ENCODE peak calls at places on chromosome 16, in seven cellular contexts. F is H9, W is trophoblast cell, O is IMR-90, R is neuronal stem cell, U is mesenchymal stem cell, S is H1. G is an unnamed sample.
A peak's percentile ranks its signal among the peaks of the same experiment; 100 is the strongest.

GRCh38 chr16:77579283-77579985 is 142.9 kb upstream of the NUDT7 start:
- DNase-seq in F (no peak), W (no peak), O (peak; percentile 6), R (no peak), U (peak; percentile 90), S (no peak), G (no peak)

GRCh38 chr16:46573008-46573833 is 48.0 kb downstream of the SHCBP1 start:
- DNase-seq in F (peak; percentile 41), W (peak; percentile 76), O (peak; percentile 52), R (no peak), U (peak; percentile 75), S (no peak), G (peak; percentile 77)

GRCh38 chr16:54242199-54242598 is 44.4 kb downstream of the IRX3 start:
- DNase-seq in F (peak; percentile 85), W (no peak), O (no peak), R (peak; percentile 29), U (no peak), S (peak; percentile 7), G (peak; percentile 83)

GRCh38 chr16:23072084-23072599 is 77.1 kb downstream of the USP31 start:
- DNase-seq in F (no peak), W (peak; percentile 52), O (peak; percentile 77), R (no peak), U (peak; percentile 9), S (no peak), G (no peak)

GRCh38 chr16:64253525-64253924 is 868.3 kb downstream of the CDH11 start:
- DNase-seq in F (no peak), W (no peak), O (no peak), R (no peak), U (no peak), S (no peak), G (no peak)

GRCh38 chr16:31269541-31269940 is 9.8 kb downstream of the ITGAM start:
- DNase-seq in F (no peak), W (no peak), O (no peak), R (no peak), U (no peak), S (no peak), G (no peak)

GRCh38 chr16:9225527-9226316 is 134.3 kb downstream of the HAPSTR1 start:
- DNase-seq in F (peak; percentile 72), W (no peak), O (no peak), R (peak; percentile 9), U (no peak), S (no peak), G (peak; percentile 59)

GRCh38 chr16:19210175-19210924 is 42.3 kb downstream of the SYT17 start:
- DNase-seq in F (no peak), W (peak; percentile 28), O (peak; percentile 63), R (no peak), U (peak; percentile 52), S (no peak), G (no peak)

GRCh38 chr16:88503374-88503770 is 50.3 kb downstream of the ZFPM1 start:
- DNase-seq in F (no peak), W (no peak), O (peak; percentile 25), R (no peak), U (peak; percentile 12), S (no peak), G (no peak)

GRCh38 chr16:15950167-15950854 is 895 bp downstream of the ABCC1 start:
- DNase-seq in F (no peak), W (no peak), O (peak; percentile 44), R (no peak), U (peak; percentile 60), S (no peak), G (peak; percentile 61)

GRCh38 chr16:70809392-70810060 is 8.6 kb upstream of the VAC14 start:
- DNase-seq in F (peak; percentile 17), W (no peak), O (no peak), R (no peak), U (no peak), S (no peak), G (no peak)

GRCh38 chr16:85528528-85529387 is 84.4 kb upstream of the GSE1 start:
- DNase-seq in F (no peak), W (no peak), O (no peak), R (no peak), U (no peak), S (no peak), G (no peak)

GRCh38 chr16:89426736-89427525 is 63.4 kb downstream of the ANKRD11 start:
- DNase-seq in F (no peak), W (no peak), O (peak; percentile 69), R (no peak), U (no peak), S (no peak), G (no peak)

GRCh38 chr16:80910434-80910833 is 96.3 kb downstream of the CMC2 start:
- DNase-seq in F (no peak), W (no peak), O (no peak), R (no peak), U (no peak), S (no peak), G (no peak)

GRCh38 chr16:88975511-88976061 is 1.4 kb downstream of the CBFA2T3 start:
- DNase-seq in F (no peak), W (no peak), O (no peak), R (no peak), U (no peak), S (no peak), G (no peak)

GRCh38 chr16:82867425-82867824 is 240.7 kb downstream of the CDH13 start:
- DNase-seq in F (no peak), W (no peak), O (no peak), R (no peak), U (peak; percentile 26), S (no peak), G (no peak)

GRCh38 chr16:48197294-48197693 is 41.5 kb upstream of the ABCC12 start:
- DNase-seq in F (no peak), W (no peak), O (no peak), R (no peak), U (no peak), S (no peak), G (no peak)

GRCh38 chr16:73304008-73304814 is 256.3 kb upstream of the ZFHX3 start:
- DNase-seq in F (no peak), W (no peak), O (no peak), R (no peak), U (no peak), S (no peak), G (no peak)

GRCh38 chr16:85401370-85401916 is 211.7 kb upstream of the GSE1 start:
- DNase-seq in F (no peak), W (no peak), O (no peak), R (no peak), U (no peak), S (no peak), G (no peak)

GRCh38 chr16:20897897-20898296 is 2.3 kb downstream of the DCUN1D3 start:
- DNase-seq in F (no peak), W (no peak), O (peak; percentile 7), R (no peak), U (no peak), S (no peak), G (peak; percentile 54)

GRCh38 chr16:20900299-20901067 is at the start of the genes DCUN1D3 and LYRM1:
- DNase-seq in F (peak; percentile 98), W (peak; percentile 93), O (peak; percentile 100), R (peak; percentile 99), U (peak; percentile 100), S (peak; percentile 94), G (peak; percentile 100)

GRCh38 chr16:20901068-20901440 is 483 bp downstream of the LYRM1 start:
- DNase-seq in F (no peak), W (no peak), O (no peak), R (no peak), U (no peak), S (no peak), G (peak; percentile 55)

GRCh38 chr16:20898938-20899502 is 1.1 kb downstream of the DCUN1D3 start:
- DNase-seq in F (no peak), W (no peak), O (peak; percentile 86), R (no peak), U (peak; percentile 63), S (no peak), G (peak; percentile 44)

GRCh38 chr16:20899503-20900298 is 457 bp downstream of the DCUN1D3 start:
- DNase-seq in F (no peak), W (no peak), O (no peak), R (peak; percentile 17), U (no peak), S (no peak), G (peak; percentile 29)
- H2BK5ac ChIP-seq in F (no peak overlapping the region), W (peak overlapping the region; percentile 52), O (peak overlapping the region; percentile 95), R (no peak overlapping the region), U (peak overlapping the region; percentile 97), S (peak overlapping the region; percentile 69), G (peak overlapping the region; percentile 81)

DNA sequence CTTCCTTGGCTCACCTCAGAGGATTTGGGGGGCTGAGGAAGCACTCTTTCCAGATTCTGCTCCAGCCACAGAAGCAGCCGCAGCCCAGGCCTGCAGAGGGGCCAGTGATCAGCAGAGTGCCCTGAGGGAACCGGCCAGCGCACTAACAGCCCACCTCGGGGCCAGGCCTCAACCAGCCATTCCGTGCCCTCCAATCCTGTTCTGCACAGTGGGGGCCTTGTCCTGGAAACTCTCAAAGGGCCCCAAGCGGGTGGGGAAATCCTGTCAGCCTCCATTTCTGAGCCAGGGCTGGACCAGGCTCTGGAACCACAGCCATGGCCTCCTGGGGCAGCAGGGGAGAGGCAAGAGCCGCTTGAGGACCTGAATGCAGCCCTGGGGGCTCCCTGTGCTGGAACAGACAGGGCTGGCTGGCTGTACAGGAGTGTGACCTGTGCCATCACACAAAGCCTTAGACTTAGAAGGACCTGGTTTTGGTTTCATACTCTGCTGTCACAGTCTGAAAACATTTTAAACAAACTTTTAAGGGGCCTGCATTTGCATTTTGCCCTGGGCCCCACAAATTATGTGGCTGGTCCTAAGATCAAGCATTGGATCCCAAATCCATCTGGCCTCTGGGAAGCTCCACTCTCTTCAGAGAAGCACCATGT is 10.0 kb downstream of the CNGB1 start:
- DNase-seq in F (peak; percentile 20), W (no peak), O (no peak), R (no peak), U (no peak), S (no peak), G (no peak)
- H2BK5ac ChIP-seq in F (no peak overlapping the region), W (no peak overlapping the region), O (no peak overlapping the region), R (no peak overlapping the region), U (no peak overlapping the region), S (no peak overlapping the region), G (no peak overlapping the region)

DNA sequence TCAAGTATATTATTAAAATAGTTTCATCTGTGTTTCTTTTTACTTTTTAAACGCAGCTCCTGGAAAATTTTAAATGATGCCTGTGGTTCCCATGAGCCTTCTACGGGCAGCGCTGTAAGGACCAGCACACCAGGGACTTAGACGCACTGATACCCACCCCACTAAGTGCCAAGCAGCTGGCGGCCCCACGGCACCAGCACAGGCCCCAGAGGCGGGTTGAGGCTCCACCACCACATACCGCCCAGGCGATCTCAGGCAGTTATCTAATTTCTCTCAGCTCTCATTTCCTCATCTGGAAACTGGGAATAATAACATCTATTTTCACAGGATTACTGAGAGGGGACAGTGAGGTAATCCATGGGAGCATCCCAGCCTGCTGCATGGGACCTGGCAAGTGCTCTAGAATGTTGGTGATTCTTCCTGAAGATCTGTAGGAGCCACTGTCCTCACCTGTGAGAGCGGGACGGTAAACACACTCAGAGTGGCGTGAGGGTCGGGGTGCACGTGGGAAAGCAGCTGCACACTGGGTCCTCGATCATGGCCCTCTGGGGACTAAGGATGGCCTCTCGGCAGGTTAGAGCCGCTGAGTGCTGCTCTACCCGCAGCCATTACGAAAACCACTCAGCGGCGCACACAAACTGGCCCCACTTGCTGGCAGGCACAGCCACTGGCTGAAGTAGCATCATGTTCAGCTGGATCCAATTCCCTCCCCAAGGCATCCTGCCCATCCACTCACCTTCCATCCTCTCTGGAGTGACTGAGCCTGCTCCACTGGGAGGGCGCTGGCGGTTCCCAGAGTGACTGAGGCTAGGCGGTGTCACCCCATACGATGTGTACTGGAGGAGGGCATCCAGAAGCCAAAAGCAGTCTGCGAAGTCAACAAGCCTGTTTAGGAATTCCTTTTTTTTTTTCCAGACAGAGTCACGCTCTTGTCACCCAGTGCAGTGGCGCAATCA is 17.6 kb upstream of the SLC38A8 start:
- DNase-seq in F (no peak), W (no peak), O (no peak), R (no peak), U (no peak), S (no peak), G (no peak)
- H2BK5ac ChIP-seq in F (no peak overlapping the region), W (no peak overlapping the region), O (no peak overlapping the region), R (no peak overlapping the region), U (no peak overlapping the region), S (no peak overlapping the region), G (no peak overlapping the region)

GRCh38 chr16:71945616-71946015 is 50.3 kb downstream of the IST1 start:
- DNase-seq in F (no peak), W (no peak), O (no peak), R (no peak), U (peak; percentile 23), S (no peak), G (no peak)
- H2BK5ac ChIP-seq in F (no peak overlapping the region), W (no peak overlapping the region), O (no peak overlapping the region), R (no peak overlapping the region), U (no peak overlapping the region), S (no peak overlapping the region), G (no peak overlapping the region)

G was measured in mesendoderm.